ENCODE peak calls at places on chromosome 7, in four cellular contexts. One of them, this sample, is unnamed.

GRCh38 chr7:107318523-107319160 is 149.8 kb downstream of the HBP1 start:
- DNase-seq in neuronal stem cell: no peak
- DNase-seq in IMR-90: peak
- DNase-seq in H9: no peak
- DNase-seq in this sample: no peak

GRCh38 chr7:135938563-135938962 is 38.6 kb downstream of the MTPN start:
- DNase-seq in neuronal stem cell: no peak
- DNase-seq in IMR-90: no peak
- DNase-seq in H9: no peak
- DNase-seq in this sample: no peak

GRCh38 chr7:91759205-91759863 is 121.2 kb downstream of the MTERF1 start:
- DNase-seq in neuronal stem cell: no peak
- DNase-seq in IMR-90: no peak
- DNase-seq in H9: peak
- DNase-seq in this sample: no peak

GRCh38 chr7:123901111-123901510 is 23.9 kb upstream of the SPAM1 start:
- DNase-seq in neuronal stem cell: no peak
- DNase-seq in IMR-90: no peak
- DNase-seq in H9: no peak
- DNase-seq in this sample: no peak

GRCh38 chr7:16668978-16669377 is 23.0 kb downstream of the BZW2 start:
- DNase-seq in neuronal stem cell: no peak
- DNase-seq in IMR-90: no peak
- DNase-seq in H9: no peak
- DNase-seq in this sample: peak

GRCh38 chr7:46131916-46132795 is 211.1 kb upstream of the IGFBP3 start:
- DNase-seq in neuronal stem cell: peak
- DNase-seq in IMR-90: no peak
- DNase-seq in H9: peak
- DNase-seq in this sample: no peak

GRCh38 chr7:107995184-107996071 is 7.5 kb downstream of the LAMB1 start:
- DNase-seq in neuronal stem cell: peak
- DNase-seq in IMR-90: peak
- DNase-seq in H9: peak
- DNase-seq in this sample: peak

GRCh38 chr7:48148311-48148710 is 22.9 kb upstream of the ABCA13 start:
- DNase-seq in neuronal stem cell: no peak
- DNase-seq in IMR-90: no peak
- DNase-seq in H9: no peak
- DNase-seq in this sample: no peak

GRCh38 chr7:74012842-74013249 is 15.1 kb upstream of the ELN start:
- DNase-seq in neuronal stem cell: no peak
- DNase-seq in IMR-90: peak
- DNase-seq in H9: peak
- DNase-seq in this sample: no peak

GRCh38 chr7:149414745-149415390 is 46.0 kb downstream of the ZNF777 start:
- DNase-seq in neuronal stem cell: peak
- DNase-seq in IMR-90: peak
- DNase-seq in H9: peak
- DNase-seq in this sample: peak

GRCh38 chr7:96273716-96274115 is 48.2 kb downstream of the SLC25A13 start:
- DNase-seq in neuronal stem cell: no peak
- DNase-seq in IMR-90: no peak
- DNase-seq in H9: no peak
- DNase-seq in this sample: no peak

GRCh38 chr7:35736725-35737124 is 41.8 kb upstream of the HERPUD2 start:
- DNase-seq in neuronal stem cell: no peak
- DNase-seq in IMR-90: peak
- DNase-seq in H9: no peak
- DNase-seq in this sample: peak

GRCh38 chr7:100247152-100247757 is 27.5 kb downstream of the PVRIG start:
- DNase-seq in neuronal stem cell: no peak
- DNase-seq in IMR-90: peak
- DNase-seq in H9: peak
- DNase-seq in this sample: peak

GRCh38 chr7:44750424-44750823 is 1.8 kb downstream of the ZMIZ2 start:
- DNase-seq in neuronal stem cell: no peak
- DNase-seq in IMR-90: no peak
- DNase-seq in H9: no peak
- DNase-seq in this sample: no peak

GRCh38 chr7:34354906-34355305 is 303.1 kb upstream of the NPSR1 start:
- DNase-seq in neuronal stem cell: no peak
- DNase-seq in IMR-90: peak
- DNase-seq in H9: no peak
- DNase-seq in this sample: peak

GRCh38 chr7:43240565-43240964 is 128.1 kb downstream of the HECW1 start:
- DNase-seq in neuronal stem cell: no peak
- DNase-seq in IMR-90: no peak
- DNase-seq in H9: no peak
- DNase-seq in this sample: no peak

GRCh38 chr7:112143567-112143966 is 62.6 kb downstream of the DOCK4 start:
- DNase-seq in neuronal stem cell: no peak
- DNase-seq in IMR-90: peak
- DNase-seq in H9: no peak
- DNase-seq in this sample: no peak

GRCh38 chr7:47561715-47562446 is 20.0 kb downstream of the TNS3 start:
- DNase-seq in neuronal stem cell: no peak
- DNase-seq in IMR-90: no peak
- DNase-seq in H9: no peak
- DNase-seq in this sample: peak

GRCh38 chr7:121954803-121955202 is 81.8 kb downstream of the PTPRZ1 start:
- DNase-seq in neuronal stem cell: no peak
- DNase-seq in IMR-90: peak
- DNase-seq in H9: no peak
- DNase-seq in this sample: no peak

GRCh38 chr7:99127636-99128035 is 16.3 kb downstream of the SMURF1 start:
- DNase-seq in neuronal stem cell: no peak
- DNase-seq in IMR-90: peak
- DNase-seq in H9: no peak
- DNase-seq in this sample: no peak

GRCh38 chr7:75776295-75776971 is 4.4 kb upstream of the CCL26 start:
- DNase-seq in neuronal stem cell: no peak
- DNase-seq in IMR-90: peak
- DNase-seq in H9: no peak
- DNase-seq in this sample: no peak

GRCh38 chr7:31478744-31479143 is 35.1 kb upstream of the ITPRID1 start:
- DNase-seq in neuronal stem cell: no peak
- DNase-seq in IMR-90: no peak
- DNase-seq in H9: no peak
- DNase-seq in this sample: peak

GRCh38 chr7:3063016-3063753 is 19.5 kb upstream of the CARD11 start:
- DNase-seq in neuronal stem cell: no peak
- DNase-seq in IMR-90: no peak
- DNase-seq in H9: no peak
- DNase-seq in this sample: no peak

GRCh38 chr7:85686410-85687181 is 499.7 kb upstream of the SEMA3D start:
- DNase-seq in neuronal stem cell: no peak
- DNase-seq in IMR-90: no peak
- DNase-seq in H9: peak
- DNase-seq in this sample: no peak

GRCh38 chr7:6271694-6272371 is 591 bp downstream of the CYTH3 start:
- DNase-seq in neuronal stem cell: no peak
- DNase-seq in IMR-90: no peak
- DNase-seq in H9: no peak
- DNase-seq in this sample: no peak

GRCh38 chr7:148567524-148567923 is 23.0 kb upstream of the C7orf33 start:
- DNase-seq in neuronal stem cell: no peak
- DNase-seq in IMR-90: no peak
- DNase-seq in H9: no peak
- DNase-seq in this sample: no peak

GRCh38 chr7:17236603-17237002 is 61.8 kb upstream of the AHR start:
- DNase-seq in neuronal stem cell: no peak
- DNase-seq in IMR-90: peak
- DNase-seq in H9: no peak
- DNase-seq in this sample: no peak

DNA sequence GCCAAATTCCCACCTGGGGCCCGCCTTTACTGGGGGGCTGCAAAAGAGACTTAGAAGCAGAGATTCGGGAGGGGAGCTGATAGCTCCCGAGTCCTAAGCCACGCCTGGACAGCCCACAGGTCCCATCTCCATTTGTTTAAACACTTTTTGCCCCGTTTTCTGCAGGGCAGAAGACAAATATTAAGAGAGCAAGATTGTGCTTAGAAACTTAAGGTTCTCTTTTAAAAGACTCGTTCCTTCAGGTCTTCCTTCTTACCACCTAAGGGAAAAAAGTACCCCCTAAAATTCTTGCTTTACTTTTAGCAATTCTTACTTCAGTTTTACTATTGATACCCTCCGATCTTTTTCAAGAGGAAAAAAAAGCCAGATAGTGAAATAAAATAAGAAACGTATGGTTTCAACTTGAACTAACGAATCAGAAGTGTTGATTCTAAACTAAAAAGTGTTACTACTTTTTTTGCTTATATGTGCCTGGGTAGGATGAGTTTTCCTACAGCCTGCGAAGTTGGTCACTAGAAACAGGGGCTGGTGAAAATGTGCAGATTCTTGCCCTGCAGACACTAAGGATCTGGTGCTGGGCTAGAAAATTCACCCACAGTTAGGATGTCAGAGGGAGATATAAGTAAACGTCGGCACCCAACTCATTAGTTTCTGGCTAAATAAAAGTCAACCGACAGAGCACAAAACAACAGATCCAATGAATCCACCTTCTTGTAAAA is 298.8 kb upstream of the NFE2L3 start:
- DNase-seq in neuronal stem cell: no peak
- DNase-seq in IMR-90: no peak
- DNase-seq in H9: no peak
- DNase-seq in this sample: no peak
- H4K91ac ChIP-seq in neuronal stem cell: no peak
- H4K91ac ChIP-seq in IMR-90: no peak
- H4K91ac ChIP-seq in H9: no peak
- H4K91ac ChIP-seq in this sample: peak

DNA sequence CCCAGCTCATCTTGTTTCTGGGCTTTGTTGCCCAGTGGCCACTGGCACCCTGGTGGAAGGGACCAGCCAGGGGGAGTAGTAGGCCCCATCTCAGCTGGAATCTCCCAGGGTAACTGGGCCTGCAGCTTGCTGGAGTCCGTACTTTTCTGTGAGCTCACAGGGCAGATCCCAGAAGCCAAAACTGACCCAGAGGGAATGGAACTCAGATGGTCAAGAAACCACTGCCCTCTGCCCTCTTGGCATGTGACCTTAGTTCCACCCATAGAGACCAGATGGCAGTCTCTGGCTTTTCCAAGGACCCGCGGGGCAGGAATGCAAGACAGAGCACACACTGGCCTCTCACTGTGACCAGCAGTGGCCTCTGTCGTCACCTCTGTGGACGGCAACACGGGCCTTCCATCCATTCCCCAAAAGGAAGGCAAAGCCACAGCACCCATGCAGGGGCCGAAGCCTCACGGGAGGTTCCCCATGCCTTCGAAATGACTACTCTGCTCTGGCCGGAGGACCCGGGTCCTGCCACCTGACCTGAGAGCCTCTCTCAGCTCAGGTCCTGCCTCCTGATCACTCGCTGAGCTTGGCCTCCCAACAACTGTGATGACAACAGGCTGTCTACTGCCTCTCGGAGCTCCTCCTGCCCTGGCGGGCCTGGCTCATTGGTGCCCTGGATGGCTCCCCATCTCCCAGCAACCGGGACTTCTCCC is 30.0 kb downstream of the MYL10 start:
- DNase-seq in neuronal stem cell: no peak
- DNase-seq in IMR-90: no peak
- DNase-seq in H9: no peak
- DNase-seq in this sample: peak
- H3K27ac ChIP-seq in neuronal stem cell: no peak
- H3K27ac ChIP-seq in IMR-90: no peak
- H3K27ac ChIP-seq in H9: no peak
- H3K27ac ChIP-seq in this sample: no peak

DNA sequence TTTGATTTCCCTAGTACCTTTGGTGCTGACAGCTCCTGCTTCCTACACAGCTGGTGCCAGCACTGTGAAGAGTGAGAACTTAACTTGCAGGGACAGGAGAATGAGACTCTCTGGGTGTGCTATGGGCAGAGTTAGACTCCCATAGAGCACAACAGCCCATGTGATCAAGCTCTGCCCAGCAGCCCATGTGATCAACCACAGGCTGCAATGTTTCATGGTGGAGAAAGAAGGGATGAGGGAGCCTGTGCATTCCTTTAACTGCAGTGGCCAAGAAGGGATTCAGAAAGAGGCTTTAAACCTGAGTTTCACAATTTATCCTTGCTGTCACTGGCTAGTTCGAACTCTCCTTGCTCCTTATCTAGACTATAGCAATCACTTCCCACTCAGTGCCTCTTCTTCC is 10.0 kb upstream of the MEST start:
- DNase-seq in neuronal stem cell: no peak
- DNase-seq in IMR-90: peak
- DNase-seq in H9: no peak
- DNase-seq in this sample: no peak
- H4K91ac ChIP-seq in neuronal stem cell: no peak
- H4K91ac ChIP-seq in IMR-90: no peak
- H4K91ac ChIP-seq in H9: no peak
- H4K91ac ChIP-seq in this sample: no peak

GRCh38 chr7:117021366-117021765 is 68.1 kb downstream of the ST7 start:
- DNase-seq in neuronal stem cell: no peak
- DNase-seq in IMR-90: no peak
- DNase-seq in H9: no peak
- DNase-seq in this sample: peak

GRCh38 chr7:117019287-117019686 is 66.0 kb downstream of the ST7 start:
- DNase-seq in neuronal stem cell: no peak
- DNase-seq in IMR-90: no peak
- DNase-seq in H9: no peak
- DNase-seq in this sample: peak

GRCh38 chr7:117018713-117019112 is 65.4 kb downstream of the ST7 start:
- DNase-seq in neuronal stem cell: no peak
- DNase-seq in IMR-90: no peak
- DNase-seq in H9: no peak
- DNase-seq in this sample: no peak

GRCh38 chr7:117020605-117021002 is 67.3 kb downstream of the ST7 start:
- DNase-seq in neuronal stem cell: peak
- DNase-seq in IMR-90: no peak
- DNase-seq in H9: no peak
- DNase-seq in this sample: no peak

DNA sequence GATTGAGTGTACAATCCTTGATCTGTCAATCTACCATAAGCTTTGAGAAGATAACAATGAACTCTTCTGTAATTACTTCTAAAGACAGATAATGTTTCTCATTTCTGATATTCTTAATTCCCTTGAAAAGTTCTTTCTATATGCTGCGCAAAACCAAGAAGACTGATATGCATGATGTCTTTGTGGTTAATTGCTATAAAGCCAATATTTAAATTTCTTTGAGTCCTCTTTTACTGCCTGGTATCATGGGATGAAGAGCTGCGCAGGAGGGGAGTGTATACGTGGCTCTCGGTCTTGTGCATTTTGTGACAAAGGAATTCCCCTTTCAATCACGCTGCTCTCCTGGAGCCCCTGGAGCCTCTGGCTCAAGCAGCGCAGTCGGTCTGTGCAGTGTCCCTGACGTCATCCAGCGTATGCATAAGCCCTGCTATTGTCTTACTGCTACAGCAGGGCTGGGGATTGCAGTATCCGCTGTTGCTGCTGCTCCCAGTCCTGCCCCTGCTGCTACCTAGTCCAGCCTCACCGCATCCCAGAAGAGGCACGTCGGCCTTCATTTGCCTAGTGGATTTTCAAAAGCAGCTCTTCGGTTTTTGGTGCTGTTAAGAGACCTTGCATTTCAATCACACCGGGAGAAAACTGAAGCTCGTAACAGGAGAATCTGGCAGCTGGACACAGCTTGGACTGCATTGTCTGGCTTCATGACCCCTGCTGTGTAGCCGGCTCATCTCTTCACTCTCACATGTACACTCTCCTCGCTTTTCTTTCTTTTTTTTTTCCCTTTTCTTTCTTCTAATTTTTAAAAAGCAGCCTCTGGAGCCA is 66.7 kb downstream of the ST7 start:
- DNase-seq in neuronal stem cell: peak
- DNase-seq in IMR-90: peak
- DNase-seq in H9: peak
- DNase-seq in this sample: peak
- H3K27ac ChIP-seq in neuronal stem cell: peak
- H3K27ac ChIP-seq in IMR-90: peak
- H3K27ac ChIP-seq in H9: no peak
- H3K27ac ChIP-seq in this sample: peak